ENCODE peak calls at places on chromosomes 3 and 15, in four cellular contexts. Z is A549, B is K562, A is HepG2. J is an unnamed sample.

GRCh38 chr15:78055923-78056713 is 21.4 kb downstream of the TBC1D2B start:
- DNase-seq in A (peak; percentile 67), Z (peak; percentile 36), B (no peak), J (no peak)

GRCh38 chr3:17431004-17431403 is 311.4 kb downstream of the TBC1D5 start:
- DNase-seq in A (peak; percentile 9), B (peak; percentile 49), Z (peak; percentile 60), J (no peak)

GRCh38 chr3:9147215-9147895 is 102.1 kb downstream of the SRGAP3 start:
- DNase-seq in A (no peak), Z (no peak), B (no peak), J (no peak)

GRCh38 chr3:64224826-64225606 is at the start of gene PRICKLE2:
- DNase-seq in Z (peak; percentile 90), B (peak; percentile 2), A (no peak), J (peak; percentile 35)

GRCh38 chr15:55434989-55435825 is 26.9 kb downstream of the PIERCE2 start:
- DNase-seq in A (peak; percentile 54), B (peak; percentile 76), Z (peak; percentile 71), J (no peak)

GRCh38 chr3:143658869-143659268 is 189.4 kb downstream of the SLC9A9 start:
- DNase-seq in A (no peak), B (no peak), Z (no peak), J (no peak)

GRCh38 chr15:51758645-51759044 is 7.2 kb downstream of the TMOD2 start:
- DNase-seq in A (no peak), B (peak; percentile 16), Z (no peak), J (no peak)

GRCh38 chr3:184234224-184234623 is 4.8 kb downstream of the VWA5B2 start:
- DNase-seq in A (peak; percentile 25), Z (peak; percentile 67), B (peak; percentile 68), J (no peak)

GRCh38 chr3:141388823-141389617 is 20.7 kb downstream of the ZBTB38 start:
- DNase-seq in B (no peak), A (peak; percentile 53), Z (no peak), J (no peak)

GRCh38 chr15:40942337-40942854 is 10.9 kb upstream of the CHAC1 start:
- DNase-seq in A (no peak), B (no peak), Z (no peak), J (no peak)

GRCh38 chr15:65979316-65979715 is 110.0 kb downstream of the RAB11A start:
- DNase-seq in B (no peak), Z (no peak), A (no peak), J (no peak)

GRCh38 chr3:154473769-154474168 is 43.8 kb upstream of the GPR149 start:
- DNase-seq in B (no peak), A (no peak), Z (no peak), J (no peak)

GRCh38 chr15:31365655-31366127 is 39.1 kb downstream of the KLF13 start:
- DNase-seq in B (peak; percentile 92), Z (no peak), A (no peak), J (no peak)

GRCh38 chr3:113287818-113288648 is 76.7 kb downstream of the BOC start:
- DNase-seq in Z (peak; percentile 74), B (peak; percentile 63), A (peak; percentile 43), J (no peak)

GRCh38 chr3:70090322-70090913 is 90.9 kb downstream of the SAMMSON start:
- DNase-seq in A (no peak), Z (peak; percentile 28), B (peak; percentile 6), J (no peak)

GRCh38 chr3:112560330-112560729 is 1.4 kb downstream of the ATG3 start:
- DNase-seq in B (peak; percentile 2), A (no peak), Z (no peak), J (no peak)

GRCh38 chr15:59594493-59594942 is 17.1 kb upstream of the GCNT3 start:
- DNase-seq in Z (peak; percentile 98), A (peak; percentile 84), B (no peak), J (no peak)

GRCh38 chr3:61564405-61565059 is 3.2 kb downstream of the PTPRG start:
- DNase-seq in A (no peak), Z (no peak), B (no peak), J (no peak)

GRCh38 chr15:34361278-34361677 is 5.7 kb downstream of the LPCAT4 start:
- DNase-seq in B (no peak), Z (no peak), A (no peak), J (no peak)

GRCh38 chr3:124851136-124851535 is 36.0 kb downstream of the ITGB5 start:
- DNase-seq in Z (no peak), B (no peak), A (no peak), J (no peak)

GRCh38 chr3:113825090-113825489 is 13.5 kb upstream of the GRAMD1C start:
- DNase-seq in Z (peak; percentile 42), A (no peak), B (peak; percentile 6), J (peak; percentile 86)

GRCh38 chr3:190575441-190576190 is 61.7 kb downstream of the IL1RAP start:
- DNase-seq in A (no peak), B (no peak), Z (no peak), J (no peak)

GRCh38 chr3:38003371-38003816 is 12.8 kb downstream of the VILL start:
- DNase-seq in A (peak; percentile 59), B (peak; percentile 77), Z (peak; percentile 58), J (no peak)

GRCh38 chr3:141998674-141999290 is 122.3 kb downstream of the ATP1B3 start:
- DNase-seq in B (no peak), A (peak; percentile 14), Z (peak; percentile 14), J (no peak)

GRCh38 chr3:174016186-174016585 is 618.6 kb downstream of the NLGN1 start:
- DNase-seq in Z (no peak), A (no peak), B (no peak), J (no peak)

GRCh38 chr3:141928626-141929270 is 52.3 kb downstream of the ATP1B3 start:
- DNase-seq in Z (no peak), B (no peak), A (no peak), J (no peak)

GRCh38 chr3:99545941-99546580 is 92.3 kb upstream of the COL8A1 start:
- DNase-seq in Z (no peak), A (no peak), B (no peak), J (no peak)

GRCh38 chr15:70140543-70141375 is 43.0 kb upstream of the TLE3 start:
- DNase-seq in Z (peak; percentile 74), B (no peak), A (peak; percentile 94), J (no peak)

GRCh38 chr15:76979996-76980520 is 14.9 kb upstream of the PSTPIP1 start:
- DNase-seq in B (no peak), A (no peak), Z (no peak), J (no peak)

GRCh38 chr15:76982356-76982755 is 12.6 kb upstream of the PSTPIP1 start:
- DNase-seq in A (no peak), B (no peak), Z (no peak), J (no peak)

GRCh38 chr15:76979331-76979925 is 15.5 kb upstream of the PSTPIP1 start:
- DNase-seq in B (no peak), Z (no peak), A (no peak), J (no peak)

GRCh38 chr15:76983588-76984379 is 11.1 kb upstream of the PSTPIP1 start:
- DNase-seq in B (no peak), Z (no peak), A (no peak), J (no peak)

GRCh38 chr15:76982756-76983155 is 12.2 kb upstream of the PSTPIP1 start:
- DNase-seq in A (no peak), Z (no peak), B (no peak), J (no peak)
- H3K4me1 ChIP-seq in A (peaks cover 7% of the 10 kb centered on the region), Z (no peaks in the 10 kb centered on the region), B (no peaks in the 10 kb centered on the region), J (peaks cover 17% of the 10 kb centered on the region)

GRCh38 chr3:197399486-197399885 is 101.1 kb upstream of the DLG1 start:
- DNase-seq in Z (no peak), A (no peak), B (no peak), J (no peak)
- TF ChIP-seq ESRRA in Z (no peak), A (no peak), B (no peak), J (no peak)

GRCh38 chr3:127787556-127787955 is 34.8 kb downstream of the MGLL start:
- DNase-seq in B (no peak), Z (no peak), A (no peak), J (no peak)
- H3K4me1 ChIP-seq in B (no peaks in the 10 kb centered on the region), Z (peaks cover 53% of the 10 kb centered on the region), A (no peaks in the 10 kb centered on the region), J (peaks cover 21% of the 10 kb centered on the region)

GRCh38 chr3:195039180-195039843 is 231.6 kb downstream of the XXYLT1 start:
- DNase-seq in B (no peak), A (no peak), Z (no peak), J (no peak)

GRCh38 chr3:195040773-195041520 is 230.0 kb downstream of the XXYLT1 start:
- DNase-seq in A (peak; percentile 55), B (no peak), Z (no peak), J (no peak)

GRCh38 chr3:195041871-195042740 is 228.9 kb downstream of the XXYLT1 start:
- DNase-seq in Z (no peak), A (no peak), B (no peak), J (no peak)

GRCh38 chr3:195038161-195038560 is 232.8 kb downstream of the XXYLT1 start:
- DNase-seq in B (no peak), Z (no peak), A (no peak), J (no peak)

GRCh38 chr3:195040094-195040493 is 230.9 kb downstream of the XXYLT1 start:
- DNase-seq in B (no peak), A (no peak), Z (no peak), J (no peak)
- TF ChIP-seq ESRRA in B (no peak), A (no peak), Z (no peak), J (no peak)

GRCh38 chr3:188180114-188180513 is 26.2 kb downstream of the LPP start:
- DNase-seq in A (no peak), Z (no peak), B (no peak), J (no peak)
- H3K4me1 ChIP-seq in A (peaks cover 50% of the 10 kb centered on the region), Z (peaks cover 41% of the 10 kb centered on the region), B (no peaks in the 10 kb centered on the region), J (no peaks in the 10 kb centered on the region)

GRCh38 chr3:11568503-11569155 is 75.1 kb downstream of the VGLL4 start:
- DNase-seq in Z (peak; percentile 52), B (no peak), A (no peak), J (no peak)
- TF ChIP-seq ESRRA in Z (no peak), B (no peak), A (no peak), J (no peak)

J was measured in GM12878.